ENCODE peak calls at places on chromosomes 5 and 9, in four cellular contexts. One of them, this sample, is unnamed.

GRCh38 chr9:110869931-110870330 is 168.3 kb downstream of the LPAR1 start:
- DNase-seq in K562: no peak
- DNase-seq in WTC11: no peak
- DNase-seq in HepG2: no peak
- DNase-seq in this sample: no peak

GRCh38 chr9:84667571-84668203 is 1.8 kb upstream of the NTRK2 start:
- DNase-seq in HepG2: no peak
- DNase-seq in WTC11: peak
- DNase-seq in K562: no peak
- DNase-seq in this sample: peak

GRCh38 chr5:72005676-72006075 is 101.6 kb upstream of the MAP1B start:
- DNase-seq in HepG2: no peak
- DNase-seq in K562: no peak
- DNase-seq in WTC11: no peak
- DNase-seq in this sample: no peak

GRCh38 chr9:37753489-37754190 is at the start of gene TRMT10B:
- DNase-seq in HepG2: peak
- DNase-seq in K562: peak
- DNase-seq in WTC11: peak
- DNase-seq in this sample: peak

GRCh38 chr5:122400961-122401360 is 88.9 kb downstream of the SNCAIP start:
- DNase-seq in HepG2: no peak
- DNase-seq in WTC11: no peak
- DNase-seq in K562: no peak
- DNase-seq in this sample: no peak

GRCh38 chr9:111597852-111598729 is 1.4 kb downstream of the PTGR1 start:
- DNase-seq in HepG2: peak
- DNase-seq in K562: peak
- DNase-seq in WTC11: peak
- DNase-seq in this sample: peak

GRCh38 chr9:134554750-134555655 is 86.6 kb upstream of the COL5A1 start:
- DNase-seq in K562: no peak
- DNase-seq in WTC11: peak
- DNase-seq in HepG2: no peak
- DNase-seq in this sample: no peak

GRCh38 chr9:100485196-100485595 is 12.2 kb downstream of the TMEFF1 start:
- DNase-seq in WTC11: no peak
- DNase-seq in K562: no peak
- DNase-seq in HepG2: no peak
- DNase-seq in this sample: no peak

GRCh38 chr5:7852542-7852941 is 1.6 kb upstream of the CFAP90 start:
- DNase-seq in K562: no peak
- DNase-seq in HepG2: no peak
- DNase-seq in WTC11: no peak
- DNase-seq in this sample: no peak

GRCh38 chr9:73173526-73174411 is 22.1 kb downstream of the ANXA1 start:
- DNase-seq in K562: no peak
- DNase-seq in HepG2: no peak
- DNase-seq in WTC11: no peak
- DNase-seq in this sample: no peak

GRCh38 chr9:34589656-34590375 is at the start of gene CNTFR:
- DNase-seq in HepG2: no peak
- DNase-seq in WTC11: peak
- DNase-seq in K562: peak
- DNase-seq in this sample: peak

GRCh38 chr5:38403407-38403806 is 145.0 kb downstream of the EGFLAM start:
- DNase-seq in WTC11: no peak
- DNase-seq in K562: no peak
- DNase-seq in HepG2: no peak
- DNase-seq in this sample: no peak

GRCh38 chr9:31733166-31733565 is 651.3 kb upstream of the ACO1 start:
- DNase-seq in WTC11: no peak
- DNase-seq in HepG2: no peak
- DNase-seq in K562: no peak
- DNase-seq in this sample: no peak

GRCh38 chr9:127066775-127067111 is 55.7 kb downstream of the ANGPTL2 start:
- DNase-seq in HepG2: no peak
- DNase-seq in WTC11: no peak
- DNase-seq in K562: no peak
- DNase-seq in this sample: no peak

GRCh38 chr5:53069626-53070025 is 39.9 kb downstream of the MOCS2 start:
- DNase-seq in WTC11: no peak
- DNase-seq in HepG2: no peak
- DNase-seq in K562: no peak
- DNase-seq in this sample: no peak

GRCh38 chr9:79877943-79878612 is 306.3 kb downstream of the TLE4 start:
- DNase-seq in WTC11: no peak
- DNase-seq in HepG2: no peak
- DNase-seq in K562: no peak
- DNase-seq in this sample: no peak

GRCh38 chr5:14293279-14293678 is 150.1 kb downstream of the TRIO start:
- DNase-seq in HepG2: no peak
- DNase-seq in WTC11: no peak
- DNase-seq in K562: no peak
- DNase-seq in this sample: no peak

GRCh38 chr9:136354592-136355085 is 8.9 kb downstream of the DNLZ start:
- DNase-seq in K562: no peak
- DNase-seq in WTC11: no peak
- DNase-seq in HepG2: no peak
- DNase-seq in this sample: no peak

GRCh38 chr9:591292-591691 is 250.2 kb upstream of the DMRT1 start:
- DNase-seq in WTC11: no peak
- DNase-seq in K562: no peak
- DNase-seq in HepG2: no peak
- DNase-seq in this sample: no peak

GRCh38 chr5:159163027-159163699 is 46.2 kb downstream of the RNF145 start:
- DNase-seq in K562: no peak
- DNase-seq in HepG2: no peak
- DNase-seq in WTC11: no peak
- DNase-seq in this sample: no peak

GRCh38 chr9:88991066-88992030 is at the start of gene S1PR3:
- DNase-seq in HepG2: no peak
- DNase-seq in WTC11: peak
- DNase-seq in K562: peak
- DNase-seq in this sample: peak

GRCh38 chr9:85224301-85224700 is 517.5 kb downstream of the AGTPBP1 start:
- DNase-seq in K562: no peak
- DNase-seq in WTC11: no peak
- DNase-seq in HepG2: no peak
- DNase-seq in this sample: no peak

GRCh38 chr5:147578228-147579024 is 68.6 kb upstream of the DPYSL3 start:
- DNase-seq in HepG2: peak
- DNase-seq in WTC11: no peak
- DNase-seq in K562: no peak
- DNase-seq in this sample: peak

GRCh38 chr9:108333406-108334031 is 522.3 kb downstream of the ACTL7B start:
- DNase-seq in WTC11: no peak
- DNase-seq in K562: no peak
- DNase-seq in HepG2: peak
- DNase-seq in this sample: no peak

GRCh38 chr9:107131108-107131799 is 151.8 kb upstream of the RAD23B start:
- DNase-seq in K562: no peak
- DNase-seq in HepG2: no peak
- DNase-seq in WTC11: no peak
- DNase-seq in this sample: no peak

GRCh38 chr9:124764774-124765438 is 6.2 kb downstream of the NR6A1 start:
- DNase-seq in K562: peak
- DNase-seq in HepG2: peak
- DNase-seq in WTC11: no peak
- DNase-seq in this sample: no peak

GRCh38 chr5:27020965-27021364 is 17.4 kb downstream of the CDH9 start:
- DNase-seq in WTC11: no peak
- DNase-seq in HepG2: peak
- DNase-seq in K562: no peak
- DNase-seq in this sample: no peak

GRCh38 chr9:13128266-13128825 is 151.1 kb downstream of the MPDZ start:
- DNase-seq in K562: no peak
- DNase-seq in WTC11: no peak
- DNase-seq in HepG2: no peak
- DNase-seq in this sample: no peak

GRCh38 chr9:9091387-9091786 is 1291.8 kb upstream of the DMAC1 start:
- DNase-seq in WTC11: no peak
- DNase-seq in K562: no peak
- DNase-seq in HepG2: no peak
- DNase-seq in this sample: no peak

GRCh38 chr5:44336708-44337107 is 52.5 kb downstream of the FGF10 start:
- DNase-seq in WTC11: no peak
- DNase-seq in K562: no peak
- DNase-seq in HepG2: no peak
- DNase-seq in this sample: no peak

GRCh38 chr5:162372265-162372664 is 304.7 kb downstream of the GABRG2 start:
- DNase-seq in WTC11: peak
- DNase-seq in HepG2: no peak
- DNase-seq in K562: no peak
- DNase-seq in this sample: no peak

GRCh38 chr5:39476466-39477215 is 51.9 kb upstream of the DAB2 start:
- DNase-seq in HepG2: no peak
- DNase-seq in WTC11: no peak
- DNase-seq in K562: no peak
- DNase-seq in this sample: no peak

GRCh38 chr9:3004572-3004971 is 160.7 kb upstream of the PUM3 start:
- DNase-seq in K562: no peak
- DNase-seq in HepG2: no peak
- DNase-seq in WTC11: no peak
- DNase-seq in this sample: no peak
- TF ChIP-seq ELF4 in K562: no peak
- TF ChIP-seq ELF4 in HepG2: no peak
- TF ChIP-seq ELF4 in WTC11: no peak
- TF ChIP-seq ELF4 in this sample: no peak

GRCh38 chr5:140925806-140926205 is 293 bp upstream of the PCDHAC1 start:
- DNase-seq in HepG2: no peak
- DNase-seq in K562: no peak
- DNase-seq in WTC11: no peak
- DNase-seq in this sample: no peak

GRCh38 chr5:140926903-140927573 is 939 bp downstream of the PCDHAC1 start:
- DNase-seq in K562: no peak
- DNase-seq in HepG2: no peak
- DNase-seq in WTC11: peak
- DNase-seq in this sample: no peak

GRCh38 chr5:140926211-140926902 is at the start of gene PCDHAC1:
- DNase-seq in K562: peak
- DNase-seq in HepG2: no peak
- DNase-seq in WTC11: peak
- DNase-seq in this sample: peak
- TF ChIP-seq ELF4 in K562: no peak
- TF ChIP-seq ELF4 in HepG2: no peak
- TF ChIP-seq ELF4 in WTC11: no peak
- TF ChIP-seq ELF4 in this sample: no peak

GRCh38 chr5:119742311-119742710 is 113.0 kb downstream of the FAM170A start:
- DNase-seq in HepG2: no peak
- DNase-seq in WTC11: no peak
- DNase-seq in K562: no peak
- DNase-seq in this sample: no peak

GRCh38 chr5:119745976-119746375 is 116.6 kb downstream of the FAM170A start:
- DNase-seq in HepG2: no peak
- DNase-seq in K562: no peak
- DNase-seq in WTC11: no peak
- DNase-seq in this sample: no peak

GRCh38 chr5:119746984-119747383 is 117.6 kb downstream of the FAM170A start:
- DNase-seq in WTC11: no peak
- DNase-seq in K562: no peak
- DNase-seq in HepG2: no peak
- DNase-seq in this sample: no peak

GRCh38 chr5:119743927-119744326 is 114.6 kb downstream of the FAM170A start:
- DNase-seq in K562: peak
- DNase-seq in WTC11: peak
- DNase-seq in HepG2: peak
- DNase-seq in this sample: peak
- TF ChIP-seq ELF4 in K562: no peak
- TF ChIP-seq ELF4 in WTC11: no peak
- TF ChIP-seq ELF4 in HepG2: no peak
- TF ChIP-seq ELF4 in this sample: no peak

GRCh38 chr5:78530342-78531096 is 118.1 kb downstream of the LHFPL2 start:
- DNase-seq in K562: peak
- DNase-seq in HepG2: no peak
- DNase-seq in WTC11: no peak
- DNase-seq in this sample: no peak
- TF ChIP-seq ELF4 in K562: no peak
- TF ChIP-seq ELF4 in HepG2: no peak
- TF ChIP-seq ELF4 in WTC11: no peak
- TF ChIP-seq ELF4 in this sample: no peak

GRCh38 chr9:81077572-81077971 is 611.8 kb downstream of the TLE1 start:
- DNase-seq in WTC11: no peak
- DNase-seq in HepG2: no peak
- DNase-seq in K562: no peak
- DNase-seq in this sample: no peak
- TF ChIP-seq ELF4 in WTC11: no peak
- TF ChIP-seq ELF4 in HepG2: no peak
- TF ChIP-seq ELF4 in K562: no peak
- TF ChIP-seq ELF4 in this sample: no peak